ENCODE peak calls at places on chromosomes 1 and 21, in nine cellular contexts. One of them, this sample, is unnamed.

GRCh38 chr1:222583079-222583478 is 6.7 kb downstream of the TAF1A start:
- DNase-seq in ovary: no peak
- DNase-seq in A549: no peak
- DNase-seq in K562: no peak
- DNase-seq in GM12878: peak; percentile 56
- DNase-seq in upper lobe of left lung: no peak
- DNase-seq in lower leg skin: no peak
- DNase-seq in Peyer's patch: no peak
- DNase-seq in IMR-90: no peak
- DNase-seq in this sample: no peak

GRCh38 chr1:77104672-77105071 is 114.6 kb downstream of the PIGK start:
- DNase-seq in ovary: no peak
- DNase-seq in A549: no peak
- DNase-seq in K562: no peak
- DNase-seq in GM12878: no peak
- DNase-seq in upper lobe of left lung: no peak
- DNase-seq in lower leg skin: no peak
- DNase-seq in Peyer's patch: no peak
- DNase-seq in IMR-90: no peak
- DNase-seq in this sample: no peak

GRCh38 chr1:1672181-1672965 is 13.6 kb upstream of the CDK11B start:
- DNase-seq in ovary: peak; percentile 12
- DNase-seq in A549: no peak
- DNase-seq in K562: no peak
- DNase-seq in GM12878: no peak
- DNase-seq in upper lobe of left lung: no peak
- DNase-seq in lower leg skin: no peak
- DNase-seq in Peyer's patch: no peak
- DNase-seq in IMR-90: no peak
- DNase-seq in this sample: no peak

GRCh38 chr21:44514746-44515358 is 25.1 kb downstream of the KRTAP10-1 start:
- DNase-seq in ovary: no peak
- DNase-seq in A549: no peak
- DNase-seq in K562: no peak
- DNase-seq in GM12878: no peak
- DNase-seq in upper lobe of left lung: no peak
- DNase-seq in lower leg skin: no peak
- DNase-seq in Peyer's patch: no peak
- DNase-seq in IMR-90: no peak
- DNase-seq in this sample: no peak

GRCh38 chr1:109498161-109498801 is 4.4 kb downstream of the CYB561D1 start:
- DNase-seq in ovary: no peak
- DNase-seq in A549: peak; percentile 28
- DNase-seq in K562: peak; percentile 68
- DNase-seq in GM12878: no peak
- DNase-seq in upper lobe of left lung: peak; percentile 24
- DNase-seq in lower leg skin: no peak
- DNase-seq in Peyer's patch: no peak
- DNase-seq in IMR-90: peak; percentile 46
- DNase-seq in this sample: no peak

GRCh38 chr1:9367806-9368205 is 75.1 kb downstream of the SPSB1 start:
- DNase-seq in ovary: no peak
- DNase-seq in A549: no peak
- DNase-seq in K562: no peak
- DNase-seq in GM12878: no peak
- DNase-seq in upper lobe of left lung: no peak
- DNase-seq in lower leg skin: no peak
- DNase-seq in Peyer's patch: no peak
- DNase-seq in IMR-90: no peak
- DNase-seq in this sample: no peak

GRCh38 chr1:27593341-27594326 is 10.3 kb downstream of the AHDC1 start:
- DNase-seq in ovary: no peak
- DNase-seq in A549: no peak
- DNase-seq in K562: no peak
- DNase-seq in GM12878: no peak
- DNase-seq in upper lobe of left lung: no peak
- DNase-seq in lower leg skin: no peak
- DNase-seq in Peyer's patch: no peak
- DNase-seq in IMR-90: no peak
- DNase-seq in this sample: no peak

GRCh38 chr1:205188132-205188531 is 23.4 kb downstream of the DSTYK start:
- DNase-seq in ovary: no peak
- DNase-seq in A549: peak; percentile 17
- DNase-seq in K562: no peak
- DNase-seq in GM12878: no peak
- DNase-seq in upper lobe of left lung: no peak
- DNase-seq in lower leg skin: no peak
- DNase-seq in Peyer's patch: no peak
- DNase-seq in IMR-90: peak; percentile 44
- DNase-seq in this sample: no peak

GRCh38 chr1:101260531-101260930 is 23.7 kb downstream of the S1PR1 start:
- DNase-seq in ovary: no peak
- DNase-seq in A549: no peak
- DNase-seq in K562: no peak
- DNase-seq in GM12878: no peak
- DNase-seq in upper lobe of left lung: no peak
- DNase-seq in lower leg skin: no peak
- DNase-seq in Peyer's patch: no peak
- DNase-seq in IMR-90: peak; percentile 8
- DNase-seq in this sample: no peak

GRCh38 chr1:25689686-25690381 is 73.2 kb downstream of the MAN1C1 start:
- DNase-seq in ovary: no peak
- DNase-seq in A549: no peak
- DNase-seq in K562: no peak
- DNase-seq in GM12878: no peak
- DNase-seq in upper lobe of left lung: no peak
- DNase-seq in lower leg skin: no peak
- DNase-seq in Peyer's patch: no peak
- DNase-seq in IMR-90: no peak
- DNase-seq in this sample: no peak

GRCh38 chr1:46280092-46280491 is 23.3 kb downstream of the LRRC41 start:
- DNase-seq in ovary: no peak
- DNase-seq in A549: no peak
- DNase-seq in K562: no peak
- DNase-seq in GM12878: no peak
- DNase-seq in upper lobe of left lung: no peak
- DNase-seq in lower leg skin: no peak
- DNase-seq in Peyer's patch: no peak
- DNase-seq in IMR-90: no peak
- DNase-seq in this sample: no peak

GRCh38 chr1:85884372-85885035 is 176.3 kb upstream of the ZNHIT6 start:
- DNase-seq in ovary: no peak
- DNase-seq in A549: no peak
- DNase-seq in K562: no peak
- DNase-seq in GM12878: no peak
- DNase-seq in upper lobe of left lung: no peak
- DNase-seq in lower leg skin: no peak
- DNase-seq in Peyer's patch: no peak
- DNase-seq in IMR-90: peak; percentile 48
- DNase-seq in this sample: peak; percentile 5

GRCh38 chr1:13661539-13661938 is 38.4 kb upstream of the PRDM2 start:
- DNase-seq in ovary: no peak
- DNase-seq in A549: no peak
- DNase-seq in K562: no peak
- DNase-seq in GM12878: no peak
- DNase-seq in upper lobe of left lung: no peak
- DNase-seq in lower leg skin: no peak
- DNase-seq in Peyer's patch: no peak
- DNase-seq in IMR-90: no peak
- DNase-seq in this sample: peak; percentile 5

GRCh38 chr21:43768868-43769167 is 7.3 kb downstream of the CSTB start:
- DNase-seq in ovary: no peak
- DNase-seq in A549: no peak
- DNase-seq in K562: no peak
- DNase-seq in GM12878: no peak
- DNase-seq in upper lobe of left lung: no peak
- DNase-seq in lower leg skin: no peak
- DNase-seq in Peyer's patch: no peak
- DNase-seq in IMR-90: no peak
- DNase-seq in this sample: no peak

GRCh38 chr1:47507921-47508894 is 70.4 kb downstream of the FOXD2 start:
- DNase-seq in ovary: no peak
- DNase-seq in A549: no peak
- DNase-seq in K562: peak; percentile 64
- DNase-seq in GM12878: no peak
- DNase-seq in upper lobe of left lung: peak; percentile 22
- DNase-seq in lower leg skin: peak; percentile 90
- DNase-seq in Peyer's patch: peak; percentile 58
- DNase-seq in IMR-90: no peak
- DNase-seq in this sample: no peak

GRCh38 chr1:230863449-230863848 is 4.9 kb downstream of the C1orf198 start:
- DNase-seq in ovary: no peak
- DNase-seq in A549: no peak
- DNase-seq in K562: no peak
- DNase-seq in GM12878: no peak
- DNase-seq in upper lobe of left lung: peak; percentile 92
- DNase-seq in lower leg skin: peak; percentile 89
- DNase-seq in Peyer's patch: no peak
- DNase-seq in IMR-90: no peak
- DNase-seq in this sample: no peak

GRCh38 chr1:23810818-23811420 is 10.4 kb upstream of the GALE start:
- DNase-seq in ovary: no peak
- DNase-seq in A549: peak; percentile 41
- DNase-seq in K562: peak; percentile 75
- DNase-seq in GM12878: peak; percentile 59
- DNase-seq in upper lobe of left lung: peak; percentile 71
- DNase-seq in lower leg skin: no peak
- DNase-seq in Peyer's patch: peak; percentile 73
- DNase-seq in IMR-90: peak; percentile 16
- DNase-seq in this sample: no peak

DNA sequence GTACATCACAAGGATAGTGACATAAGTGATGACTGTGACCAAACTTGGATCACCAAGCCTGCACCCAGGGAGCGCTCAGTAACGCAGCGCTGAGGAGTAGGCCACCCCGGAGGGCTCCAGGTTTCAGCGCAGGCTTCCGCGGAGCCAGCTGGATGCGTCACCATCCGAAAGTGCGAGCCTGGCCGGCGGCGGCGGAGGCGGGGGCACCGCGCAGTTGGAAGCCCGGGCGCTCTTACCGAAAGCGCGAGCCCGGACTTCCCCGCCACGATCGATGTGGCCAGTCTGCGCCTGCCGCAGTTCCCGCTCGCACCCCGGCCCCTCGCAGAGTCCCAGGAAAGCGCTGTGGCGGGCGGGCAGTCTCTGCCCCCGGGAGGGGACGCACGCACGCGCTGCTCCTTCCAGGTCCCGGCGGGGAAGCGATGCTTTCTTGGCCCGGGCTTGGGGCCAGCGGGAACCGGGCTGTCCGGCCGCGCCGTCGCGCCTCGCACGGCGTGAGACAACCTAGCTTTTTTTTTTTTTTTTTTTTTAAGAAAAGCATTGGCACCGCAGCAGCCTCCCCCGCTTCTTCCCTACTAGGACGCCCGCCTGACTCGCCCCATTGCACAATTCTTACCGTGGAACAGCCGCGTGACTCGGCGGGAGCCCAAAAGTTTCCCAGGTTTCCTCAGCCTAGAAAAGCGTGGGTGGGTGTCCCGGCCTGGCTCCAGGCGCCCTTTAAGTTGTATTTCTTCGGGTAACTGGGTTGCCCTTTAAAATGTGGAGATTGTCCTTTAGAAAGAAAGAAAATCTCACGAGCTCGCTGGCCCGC is 36.4 kb upstream of the JAK1 start:
- DNase-seq in ovary: peak; percentile 95
- DNase-seq in A549: peak; percentile 62
- DNase-seq in K562: no peak
- DNase-seq in GM12878: no peak
- DNase-seq in upper lobe of left lung: peak; percentile 84
- DNase-seq in lower leg skin: peak; percentile 99
- DNase-seq in Peyer's patch: peak; percentile 77
- DNase-seq in IMR-90: peak; percentile 79
- DNase-seq in this sample: peak; percentile 80
- TF ChIP-seq POLR2A in ovary: peak; percentile 50
- TF ChIP-seq POLR2A in A549: peak; percentile 34
- TF ChIP-seq POLR2A in K562: no peak
- TF ChIP-seq POLR2A in GM12878: no peak
- TF ChIP-seq POLR2A in upper lobe of left lung: peak; percentile 78
- TF ChIP-seq POLR2A in lower leg skin: no peak
- TF ChIP-seq POLR2A in Peyer's patch: no peak
- TF ChIP-seq POLR2A in IMR-90: peak; percentile 72
- TF ChIP-seq POLR2A in this sample: no peak

DNA sequence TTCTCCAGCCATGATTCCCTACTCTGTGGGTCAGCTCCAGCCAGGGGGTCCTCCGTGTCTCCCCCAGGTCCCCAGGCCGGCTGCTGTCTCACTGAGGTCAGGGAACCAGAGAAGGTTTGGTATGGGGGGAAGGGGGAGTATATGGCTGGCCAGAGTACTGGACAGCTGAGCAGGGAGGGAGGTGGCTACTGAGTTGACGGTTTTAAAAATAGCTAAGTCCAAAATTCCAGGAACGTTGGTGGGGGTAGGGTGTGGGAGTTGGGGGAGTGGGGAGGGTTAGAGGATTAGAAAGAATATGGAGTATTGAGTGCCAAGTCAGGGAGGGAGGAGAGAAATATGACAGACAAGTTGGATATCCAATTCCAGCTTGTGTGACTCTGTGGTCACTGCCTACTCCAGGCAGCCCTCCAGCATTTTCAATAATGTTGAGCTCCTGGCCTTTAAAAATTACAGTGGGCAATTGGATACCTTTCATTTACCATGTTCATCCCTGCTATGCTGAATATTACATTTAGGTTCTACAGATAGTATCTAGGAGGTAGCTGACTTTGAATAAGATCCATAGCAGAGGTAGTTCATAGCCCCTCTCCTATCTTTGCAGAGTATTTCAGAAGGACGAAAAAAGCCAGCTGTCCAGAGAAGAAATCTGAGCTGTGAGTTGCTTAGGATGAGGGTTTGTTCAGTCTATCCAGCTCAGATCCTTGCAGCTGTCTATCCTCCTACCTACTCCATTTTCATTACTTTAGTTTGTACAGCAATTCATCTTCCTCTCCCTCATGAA is at the start of gene HJV:
- DNase-seq in ovary: no peak
- DNase-seq in A549: no peak
- DNase-seq in K562: peak; percentile 70
- DNase-seq in GM12878: no peak
- DNase-seq in upper lobe of left lung: no peak
- DNase-seq in lower leg skin: no peak
- DNase-seq in Peyer's patch: no peak
- DNase-seq in IMR-90: no peak
- DNase-seq in this sample: no peak
- TF ChIP-seq POLR2A in ovary: no peak
- TF ChIP-seq POLR2A in A549: no peak
- TF ChIP-seq POLR2A in K562: peak; percentile 39
- TF ChIP-seq POLR2A in GM12878: no peak
- TF ChIP-seq POLR2A in upper lobe of left lung: no peak
- TF ChIP-seq POLR2A in lower leg skin: no peak
- TF ChIP-seq POLR2A in Peyer's patch: no peak
- TF ChIP-seq POLR2A in IMR-90: no peak
- TF ChIP-seq POLR2A in this sample: no peak

GRCh38 chr1:118988186-118989005 is at the start of gene TBX15:
- DNase-seq in ovary: no peak
- DNase-seq in A549: no peak
- DNase-seq in K562: no peak
- DNase-seq in GM12878: no peak
- DNase-seq in upper lobe of left lung: no peak
- DNase-seq in lower leg skin: peak; percentile 92
- DNase-seq in Peyer's patch: no peak
- DNase-seq in IMR-90: no peak
- DNase-seq in this sample: no peak
- TF ChIP-seq POLR2A in ovary: no peak
- TF ChIP-seq POLR2A in A549: no peak
- TF ChIP-seq POLR2A in K562: no peak
- TF ChIP-seq POLR2A in GM12878: no peak
- TF ChIP-seq POLR2A in upper lobe of left lung: no peak
- TF ChIP-seq POLR2A in lower leg skin: no peak
- TF ChIP-seq POLR2A in Peyer's patch: no peak
- TF ChIP-seq POLR2A in IMR-90: no peak
- TF ChIP-seq POLR2A in this sample: no peak

GRCh38 chr1:44807364-44808062 is 362 bp upstream of the DYNLT4 start:
- DNase-seq in ovary: peak; percentile 97
- DNase-seq in A549: peak; percentile 97
- DNase-seq in K562: peak; percentile 88
- DNase-seq in GM12878: peak; percentile 65
- DNase-seq in upper lobe of left lung: peak; percentile 99
- DNase-seq in lower leg skin: peak; percentile 100
- DNase-seq in Peyer's patch: peak; percentile 95
- DNase-seq in IMR-90: peak; percentile 99
- DNase-seq in this sample: peak; percentile 95
- TF ChIP-seq POLR2A in ovary: peak; percentile 46
- TF ChIP-seq POLR2A in A549: no peak
- TF ChIP-seq POLR2A in K562: peak; percentile 88
- TF ChIP-seq POLR2A in GM12878: no peak
- TF ChIP-seq POLR2A in upper lobe of left lung: peak; percentile 24
- TF ChIP-seq POLR2A in lower leg skin: no peak
- TF ChIP-seq POLR2A in Peyer's patch: no peak
- TF ChIP-seq POLR2A in IMR-90: peak; percentile 78
- TF ChIP-seq POLR2A in this sample: peak; percentile 33

This sample was measured in H54.